ENCODE peak calls at places on chromosomes 5 and 9, in nine cellular contexts. Q is tibial artery, Y is brain microvascular endothelial cell, H is upper lobe of right lung, L is astrocyte, O is A549, M is lung, G is small intestine, U is MM.1S. W is an unnamed sample.

GRCh38 chr5:149345892-149346222 is 558 bp downstream of the GRPEL2 start:
- DNase-seq in Q (no peak), Y (no peak), H (no peak), L (peak; percentile 30), O (no peak), M (no peak), G (no peak), U (peak; percentile 27), W (no peak)

GRCh38 chr5:1551426-1551825 is 27.7 kb upstream of the LPCAT1 start:
- DNase-seq in Q (no peak), Y (no peak), H (no peak), L (no peak), O (no peak), M (peak; percentile 24), G (no peak), U (no peak), W (peak; percentile 45)

GRCh38 chr9:98885575-98886292 is 58.0 kb upstream of the COL15A1 start:
- DNase-seq in Q (no peak), Y (no peak), H (no peak), L (no peak), O (no peak), M (no peak), G (no peak), U (no peak), W (no peak)

GRCh38 chr9:97866848-97867247 is 13.8 kb downstream of the FOXE1 start:
- DNase-seq in Q (no peak), Y (no peak), H (no peak), L (no peak), O (no peak), M (no peak), G (no peak), U (no peak), W (no peak)

GRCh38 chr9:12993432-12993831 is 218.6 kb downstream of the LURAP1L start:
- DNase-seq in Q (no peak), Y (no peak), H (no peak), L (no peak), O (no peak), M (no peak), G (no peak), U (no peak), W (no peak)

GRCh38 chr9:128657344-128657704 is 677 bp upstream of the DYNC2I2 start:
- DNase-seq in Q (no peak), Y (no peak), H (no peak), L (no peak), O (no peak), M (no peak), G (no peak), U (no peak), W (no peak)

GRCh38 chr5:77358566-77359205 is 133.4 kb downstream of the WDR41 start:
- DNase-seq in Q (no peak), Y (no peak), H (no peak), L (peak; percentile 42), O (no peak), M (no peak), G (no peak), U (no peak), W (no peak)

GRCh38 chr9:81492710-81493447 is 196.5 kb downstream of the TLE1 start:
- DNase-seq in Q (no peak), Y (peak; percentile 98), H (no peak), L (peak; percentile 100), O (no peak), M (no peak), G (no peak), U (no peak), W (no peak)

GRCh38 chr9:126791406-126792230 is 13.2 kb upstream of the ZBTB43 start:
- DNase-seq in Q (no peak), Y (peak; percentile 96), H (peak; percentile 30), L (peak; percentile 65), O (peak; percentile 87), M (no peak), G (peak; percentile 3), U (no peak), W (no peak)

GRCh38 chr5:130032807-130033206 is 128.5 kb downstream of the CHSY3 start:
- DNase-seq in Q (peak; percentile 59), Y (no peak), H (peak; percentile 56), L (no peak), O (no peak), M (no peak), G (no peak), U (no peak), W (peak; percentile 69)

GRCh38 chr9:137464291-137464999 is 5.3 kb upstream of the NSMF start:
- DNase-seq in Q (no peak), Y (no peak), H (peak; percentile 61), L (no peak), O (no peak), M (no peak), G (no peak), U (no peak), W (peak; percentile 65)

GRCh38 chr5:92769986-92770385 is 811.0 kb downstream of the NR2F1-AS1 start:
- DNase-seq in Q (no peak), Y (peak; percentile 42), H (no peak), L (peak; percentile 36), O (no peak), M (no peak), G (no peak), U (no peak), W (no peak)

GRCh38 chr5:157225463-157226422 is 40.2 kb upstream of the CYFIP2 start:
- DNase-seq in Q (no peak), Y (no peak), H (no peak), L (no peak), O (no peak), M (no peak), G (no peak), U (no peak), W (no peak)

GRCh38 chr5:74275204-74275992 is 365.1 kb downstream of the ENC1 start:
- DNase-seq in Q (no peak), Y (no peak), H (no peak), L (peak; percentile 46), O (no peak), M (no peak), G (no peak), U (no peak), W (no peak)

GRCh38 chr9:107739601-107740082 is 250.1 kb upstream of the KLF4 start:
- DNase-seq in Q (peak; percentile 71), Y (no peak), H (peak; percentile 66), L (peak; percentile 58), O (no peak), M (peak; percentile 54), G (no peak), U (no peak), W (peak; percentile 84)

GRCh38 chr5:97097348-97098220 is 44.8 kb downstream of the LIX1 start:
- DNase-seq in Q (no peak), Y (no peak), H (no peak), L (no peak), O (no peak), M (no peak), G (no peak), U (no peak), W (no peak)

GRCh38 chr9:133656211-133657119 is 20.3 kb downstream of the DBH start:
- DNase-seq in Q (no peak), Y (no peak), H (no peak), L (no peak), O (no peak), M (no peak), G (peak; percentile 31), U (no peak), W (no peak)

GRCh38 chr9:101485873-101486692 is 47.6 kb upstream of the RNF20 start:
- DNase-seq in Q (peak; percentile 21), Y (no peak), H (peak; percentile 66), L (no peak), O (peak; percentile 58), M (no peak), G (peak; percentile 82), U (no peak), W (no peak)
- H3K4me3 ChIP-seq in Q (peak overlapping the region; percentile 89), Y (peak overlapping the region; percentile 75), H (peak overlapping the region; percentile 62), L (peak overlapping the region; percentile 75), O (peak overlapping the region; percentile 73), M (peak overlapping the region; percentile 47), G (peak overlapping the region; percentile 81), U (no peak overlapping the region), W (peak overlapping the region; percentile 84)

DNA sequence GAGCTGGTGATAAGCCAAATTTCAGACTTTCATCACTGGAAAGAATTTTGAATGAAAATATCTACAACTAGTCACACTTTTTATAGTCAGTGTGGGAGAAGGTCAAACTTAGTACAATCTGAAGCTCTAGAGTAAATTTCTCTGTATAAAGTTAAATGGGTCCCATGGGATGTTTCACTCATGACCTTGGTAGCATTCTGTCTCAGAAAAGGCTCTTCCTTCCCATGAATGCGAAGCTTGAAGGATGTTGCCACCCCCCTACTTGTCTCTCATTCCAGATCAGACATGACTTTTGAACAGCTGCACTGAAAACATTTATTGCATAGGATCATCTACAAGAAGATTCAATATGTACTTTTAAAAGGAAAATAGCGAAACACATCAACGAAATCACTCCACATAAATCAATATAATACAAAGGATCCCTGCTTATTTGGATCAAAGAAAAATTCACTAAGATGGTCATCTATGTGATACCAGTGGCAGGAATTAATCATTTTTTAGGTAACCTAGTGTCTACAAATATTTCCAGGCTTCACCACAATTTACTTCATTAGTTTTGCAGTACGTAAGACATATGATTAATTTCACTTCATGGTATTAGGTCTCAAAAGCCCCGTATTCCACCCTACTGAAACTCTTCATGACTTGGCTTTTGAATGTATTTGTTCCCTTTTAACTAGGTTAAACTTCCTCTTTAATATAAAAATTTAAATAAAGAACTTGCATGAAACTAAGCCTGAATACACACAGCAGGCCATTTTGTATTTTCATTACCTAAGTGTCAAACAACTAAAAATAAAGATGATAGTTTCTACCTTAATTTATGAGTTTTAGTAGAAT is 4.4 kb downstream of the ST8SIA4 start:
- DNase-seq in Q (no peak), Y (no peak), H (no peak), L (no peak), O (no peak), M (no peak), G (no peak), U (no peak), W (no peak)
- H3K4me3 ChIP-seq in Q (no peak overlapping the region), Y (no peak overlapping the region), H (no peak overlapping the region), L (no peak overlapping the region), O (no peak overlapping the region), M (no peak overlapping the region), G (no peak overlapping the region), U (peak overlapping the region; percentile 82), W (no peak overlapping the region)

DNA sequence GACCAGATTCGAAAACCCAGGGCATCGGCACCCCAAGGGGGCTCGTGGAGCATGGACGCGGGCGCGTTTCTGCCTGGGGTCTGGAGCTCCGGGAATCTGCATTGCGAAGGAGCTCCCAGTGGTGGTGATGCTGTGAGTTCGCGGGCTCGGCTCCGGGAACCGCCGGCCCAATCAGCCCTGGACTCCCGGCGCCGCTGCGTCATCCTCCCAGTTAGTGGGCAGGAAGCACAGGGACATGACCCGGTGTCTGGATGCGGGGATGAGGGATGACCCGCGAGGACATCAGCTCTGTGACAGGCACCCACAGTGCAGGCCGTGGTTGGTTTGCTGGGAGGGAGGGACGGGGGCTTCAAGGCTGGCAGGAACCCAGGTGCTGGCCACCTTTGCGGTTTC is 950 bp downstream of the NXNL2 start:
- DNase-seq in Q (peak; percentile 33), Y (no peak), H (no peak), L (peak; percentile 26), O (no peak), M (no peak), G (no peak), U (no peak), W (peak; percentile 80)
- H3K4me3 ChIP-seq in Q (peak overlapping the region; percentile 69), Y (peak overlapping the region; percentile 61), H (peak overlapping the region; percentile 54), L (peak overlapping the region; percentile 69), O (peak overlapping the region; percentile 68), M (peak overlapping the region; percentile 2), G (peak overlapping the region; percentile 42), U (no peak overlapping the region), W (peak overlapping the region; percentile 69)

GRCh38 chr5:145833616-145834200 is 1.4 kb downstream of the PRELID2 start:
- DNase-seq in Q (no peak), Y (no peak), H (no peak), L (no peak), O (no peak), M (no peak), G (peak; percentile 64), U (no peak), W (no peak)
- H3K4me3 ChIP-seq in Q (no peak overlapping the region), Y (no peak overlapping the region), H (no peak overlapping the region), L (no peak overlapping the region), O (no peak overlapping the region), M (no peak overlapping the region), G (peak overlapping the region; percentile 61), U (no peak overlapping the region), W (peak overlapping the region; percentile 90)

W was measured in coronary artery.